ENCODE peak calls at places on chromosome 13, in four cellular contexts. O, L, S and F are unnamed samples.
A peak's percentile ranks its signal among the peaks of the same experiment; 100 is the strongest.

GRCh38 chr13:46866150-46866549 is 30.7 kb downstream of the HTR2A start:
- DNase-seq in O (peak; percentile 2), L (peak; percentile 46), S (peak; percentile 16), F (peak; percentile 8)

GRCh38 chr13:60617863-60618733 is 221.1 kb downstream of the TDRD3 start:
- DNase-seq in O (peak; percentile 1), L (no peak), S (no peak), F (no peak)

GRCh38 chr13:43805681-43806128 is 18.9 kb upstream of the ENOX1 start:
- DNase-seq in O (no peak), L (no peak), S (no peak), F (no peak)

GRCh38 chr13:26420282-26420960 is 137.1 kb upstream of the WASF3 start:
- DNase-seq in O (no peak), L (no peak), S (no peak), F (no peak)

GRCh38 chr13:34469212-34469983 is 472.7 kb upstream of the NBEA start:
- DNase-seq in O (peak; percentile 18), L (no peak), S (no peak), F (no peak)

GRCh38 chr13:98258226-98258625 is 81.2 kb upstream of the RNF113B start:
- DNase-seq in O (no peak), L (no peak), S (no peak), F (no peak)

GRCh38 chr13:71759506-71760225 is 107.3 kb downstream of the DACH1 start:
- DNase-seq in O (no peak), L (no peak), S (no peak), F (no peak)

GRCh38 chr13:113211774-113212173 is 2.4 kb downstream of the CUL4A start:
- DNase-seq in O (no peak), L (no peak), S (no peak), F (peak; percentile 37)

GRCh38 chr13:101523732-101524131 is 71.3 kb downstream of the ITGBL1 start:
- DNase-seq in O (no peak), L (no peak), S (peak; percentile 69), F (no peak)

GRCh38 chr13:33072282-33072681 is 56.1 kb downstream of the KL start:
- DNase-seq in O (no peak), L (no peak), S (no peak), F (no peak)

GRCh38 chr13:43046259-43046658 is 22.9 kb downstream of the DNAJC15 start:
- DNase-seq in O (no peak), L (no peak), S (no peak), F (no peak)

GRCh38 chr13:37144661-37145060 is 39.2 kb upstream of the CSNK1A1L start:
- DNase-seq in O (no peak), L (no peak), S (no peak), F (no peak)

GRCh38 chr13:51422484-51422883 is 30.4 kb downstream of the INTS6 start:
- DNase-seq in O (no peak), L (no peak), S (no peak), F (no peak)

GRCh38 chr13:38013676-38014075 is 144.1 kb upstream of the TRPC4 start:
- DNase-seq in O (no peak), L (no peak), S (no peak), F (no peak)

GRCh38 chr13:29589967-29590366 is 5.5 kb downstream of the SLC7A1 start:
- DNase-seq in O (no peak), L (no peak), S (no peak), F (no peak)

GRCh38 chr13:113405481-113406300 is 41.8 kb upstream of the GRTP1 start:
- DNase-seq in O (no peak), L (peak; percentile 36), S (no peak), F (no peak)

GRCh38 chr13:77386880-77387606 is 60.1 kb upstream of the MYCBP2 start:
- DNase-seq in O (no peak), L (no peak), S (peak; percentile 74), F (no peak)

GRCh38 chr13:99855516-99855915 is 116.1 kb downstream of the ZIC5 start:
- DNase-seq in O (no peak), L (no peak), S (no peak), F (no peak)

GRCh38 chr13:25179810-25180437 is 7.8 kb upstream of the AMER2 start:
- DNase-seq in O (no peak), L (no peak), S (no peak), F (no peak)

GRCh38 chr13:35936579-35936978 is 194.6 kb downstream of the DCLK1 start:
- DNase-seq in O (no peak), L (no peak), S (no peak), F (no peak)

GRCh38 chr13:98896868-98897144 is 81.1 kb downstream of the DOCK9 start:
- DNase-seq in O (no peak), L (no peak), S (no peak), F (no peak)

GRCh38 chr13:99356216-99357089 is 49.3 kb upstream of the GPR183 start:
- DNase-seq in O (no peak), L (no peak), S (peak; percentile 48), F (peak; percentile 34)

GRCh38 chr13:91576590-91576989 is 178.2 kb downstream of the GPC5 start:
- DNase-seq in O (no peak), L (no peak), S (no peak), F (peak; percentile 4)

GRCh38 chr13:47211106-47211505 is 314.3 kb upstream of the HTR2A start:
- DNase-seq in O (peak; percentile 2), L (no peak), S (no peak), F (no peak)

DNA sequence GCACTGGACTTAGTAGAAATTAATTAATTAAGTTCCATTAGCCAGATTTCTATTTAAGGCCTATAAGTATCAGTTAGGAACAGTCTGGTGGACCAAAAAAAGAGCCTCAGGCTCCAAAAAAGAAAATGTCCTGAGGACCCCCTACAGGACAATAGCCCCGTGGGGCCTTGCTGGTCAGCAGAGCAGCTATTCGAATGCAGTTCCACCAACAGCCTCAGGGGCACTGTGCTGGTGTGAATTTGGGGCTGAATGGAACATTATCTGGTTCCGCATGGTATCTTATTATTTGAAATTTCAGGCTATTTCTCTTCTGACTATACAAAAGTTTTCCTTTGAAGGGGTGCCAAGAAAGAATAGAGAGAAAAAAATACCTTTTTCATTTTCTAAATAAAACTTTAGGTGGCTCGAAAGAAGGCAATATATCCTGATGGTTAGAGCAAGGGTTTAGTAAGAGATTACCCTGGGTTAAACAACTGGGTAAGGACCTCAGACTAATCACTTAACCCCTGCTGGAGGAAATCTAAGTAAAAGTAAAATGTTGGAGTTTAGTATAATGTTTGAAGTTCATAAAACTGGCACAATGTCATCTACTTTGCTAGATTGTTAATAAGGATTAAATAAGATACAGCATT is 147.2 kb downstream of the MIPEP start:
- DNase-seq in O (no peak), L (no peak), S (no peak), F (peak; percentile 32)
- TF ChIP-seq CTCF in O (peak; percentile 59), L (peak; percentile 57), S (no peak), F (peak; percentile 64)

DNA sequence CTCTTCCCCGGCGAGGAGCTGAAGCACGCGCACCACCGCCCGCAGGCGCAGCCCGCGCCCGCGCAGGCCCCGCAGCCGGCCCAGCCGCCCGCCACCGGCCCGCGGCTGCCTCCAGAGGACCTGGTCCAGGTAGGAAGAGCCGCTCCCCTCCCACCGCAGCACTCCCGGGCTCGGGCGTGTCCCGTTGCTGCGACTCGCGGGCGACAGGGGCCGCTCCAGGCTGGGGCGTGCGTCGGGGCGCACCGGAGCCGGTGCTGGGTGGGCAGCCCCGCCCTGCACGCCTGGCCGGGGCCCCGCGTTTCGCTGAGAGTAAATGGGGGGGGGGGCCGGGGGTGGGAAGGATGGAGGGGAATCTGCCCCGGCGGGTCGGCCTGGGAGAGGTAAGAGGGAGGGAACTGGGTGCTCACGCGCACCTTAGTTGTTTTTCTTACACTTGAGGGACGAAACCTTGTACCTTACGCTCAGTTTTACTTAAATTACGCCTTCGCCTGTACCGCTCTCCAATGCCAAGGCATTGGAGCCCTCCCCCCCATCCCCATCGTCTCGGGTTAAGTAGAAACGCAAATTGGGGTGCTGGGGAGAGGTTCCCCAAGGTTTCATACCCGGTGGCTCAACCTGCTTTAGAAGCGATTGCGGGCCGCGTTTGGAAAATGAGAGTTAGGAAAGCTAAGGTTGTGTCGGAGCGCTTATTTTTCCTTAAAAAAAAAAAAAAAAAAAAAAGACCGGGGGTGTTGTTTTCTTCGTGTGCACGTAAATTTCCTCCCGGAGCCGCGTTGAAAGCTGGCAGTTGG is 850 bp downstream of the KLF5 start:
- DNase-seq in O (peak; percentile 73), L (peak; percentile 66), S (no peak), F (peak; percentile 69)
- TF ChIP-seq CTCF in O (no peak), L (no peak), S (no peak), F (no peak)

GRCh38 chr13:110915057-110915873 is at the start of gene ANKRD10:
- DNase-seq in O (peak; percentile 100), L (peak; percentile 99), S (peak; percentile 97), F (peak; percentile 100)
- TF ChIP-seq CTCF in O (peak; percentile 81), L (peak; percentile 83), S (no peak), F (peak; percentile 62)

DNA sequence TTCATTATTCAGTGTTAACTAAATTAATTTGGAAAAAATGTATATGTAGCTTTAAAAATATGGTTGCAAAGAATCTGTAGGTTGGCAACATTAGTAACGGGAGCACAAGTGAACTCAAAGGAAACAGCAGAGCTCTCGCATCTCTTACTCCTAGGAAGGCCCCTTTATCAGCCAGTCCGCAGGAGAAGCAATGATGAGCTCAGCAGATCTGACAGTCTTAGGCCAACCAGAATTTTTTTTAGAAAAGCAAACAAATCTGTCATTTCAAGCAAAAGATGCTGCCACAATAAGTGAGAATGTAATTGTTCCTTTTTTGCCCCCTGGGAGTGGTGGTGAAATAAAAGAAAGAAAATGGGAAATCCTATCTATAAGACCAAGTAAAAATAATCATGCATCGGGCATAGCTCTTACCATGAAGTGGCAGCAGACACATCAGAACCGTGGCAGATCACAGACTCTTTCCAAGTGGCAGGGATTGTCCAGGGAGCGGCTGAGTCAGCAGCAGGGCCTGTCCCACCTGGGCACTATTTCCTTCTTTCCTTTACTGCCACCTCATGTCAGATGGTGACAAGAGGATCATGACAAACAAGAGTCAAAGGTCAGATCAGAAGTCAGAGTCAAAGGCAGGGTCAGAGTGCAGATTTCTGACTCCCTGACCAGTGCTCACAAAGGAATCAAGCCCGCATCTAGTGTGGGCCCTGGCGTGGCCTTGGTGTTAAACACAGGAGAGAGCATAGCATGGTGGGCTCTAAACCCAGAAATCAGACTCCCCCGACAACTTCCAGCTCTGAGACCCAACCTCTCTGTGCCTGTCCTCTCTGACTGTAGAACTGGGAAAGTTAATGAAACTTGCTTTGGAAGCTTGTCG is 84.0 kb upstream of the MTIF3 start:
- DNase-seq in O (no peak), L (no peak), S (no peak), F (no peak)
- TF ChIP-seq CTCF in O (no peak), L (no peak), S (no peak), F (no peak)

GRCh38 chr13:39600766-39601165 is 2.2 kb downstream of the LHFPL6 start:
- DNase-seq in O (no peak), L (no peak), S (no peak), F (peak; percentile 12)
- TF ChIP-seq CTCF in O (no peak), L (no peak), S (no peak), F (no peak)